ENCODE peak calls at places on chromosomes 5 and 9, in seven cellular contexts. One of them, this sample, is unnamed.

GRCh38 chr9:12859704-12860251 is 85.0 kb downstream of the LURAP1L start:
- DNase-seq in AG09319: peak
- DNase-seq in kidney tubule cell: peak
- DNase-seq in mesenchymal stem cell: no peak
- DNase-seq in choroid plexus epithelial cell: peak
- DNase-seq in putamen: no peak
- DNase-seq in fibroblast of the conjunctiva: peak
- DNase-seq in this sample: no peak

GRCh38 chr5:101362067-101362466 is 459.0 kb upstream of the ST8SIA4 start:
- DNase-seq in kidney tubule cell: no peak
- DNase-seq in choroid plexus epithelial cell: no peak
- DNase-seq in putamen: no peak
- DNase-seq in fibroblast of the conjunctiva: no peak
- DNase-seq in AG09319: no peak
- DNase-seq in mesenchymal stem cell: no peak
- DNase-seq in this sample: no peak

GRCh38 chr5:88251048-88251711 is 17.5 kb downstream of the TMEM161B start:
- DNase-seq in choroid plexus epithelial cell: peak
- DNase-seq in kidney tubule cell: no peak
- DNase-seq in fibroblast of the conjunctiva: no peak
- DNase-seq in mesenchymal stem cell: peak
- DNase-seq in AG09319: no peak
- DNase-seq in putamen: no peak
- DNase-seq in this sample: no peak

GRCh38 chr5:147519380-147519779 is 9.5 kb upstream of the DPYSL3 start:
- DNase-seq in choroid plexus epithelial cell: no peak
- DNase-seq in mesenchymal stem cell: no peak
- DNase-seq in putamen: no peak
- DNase-seq in fibroblast of the conjunctiva: no peak
- DNase-seq in kidney tubule cell: no peak
- DNase-seq in AG09319: no peak
- DNase-seq in this sample: no peak

GRCh38 chr9:98593354-98594253 is 115.1 kb downstream of the GABBR2 start:
- DNase-seq in AG09319: no peak
- DNase-seq in choroid plexus epithelial cell: no peak
- DNase-seq in kidney tubule cell: no peak
- DNase-seq in fibroblast of the conjunctiva: no peak
- DNase-seq in putamen: no peak
- DNase-seq in mesenchymal stem cell: no peak
- DNase-seq in this sample: no peak

GRCh38 chr5:152505442-152506042 is 100.5 kb upstream of the NMUR2 start:
- DNase-seq in kidney tubule cell: peak
- DNase-seq in AG09319: no peak
- DNase-seq in fibroblast of the conjunctiva: peak
- DNase-seq in putamen: peak
- DNase-seq in choroid plexus epithelial cell: peak
- DNase-seq in mesenchymal stem cell: peak
- DNase-seq in this sample: peak

GRCh38 chr5:132298305-132298704 is 4.1 kb downstream of the SLC22A4 start:
- DNase-seq in kidney tubule cell: no peak
- DNase-seq in fibroblast of the conjunctiva: peak
- DNase-seq in mesenchymal stem cell: peak
- DNase-seq in choroid plexus epithelial cell: peak
- DNase-seq in putamen: no peak
- DNase-seq in AG09319: peak
- DNase-seq in this sample: no peak

GRCh38 chr5:137361275-137361674 is 137.9 kb downstream of the SPOCK1 start:
- DNase-seq in fibroblast of the conjunctiva: no peak
- DNase-seq in putamen: no peak
- DNase-seq in kidney tubule cell: no peak
- DNase-seq in AG09319: no peak
- DNase-seq in choroid plexus epithelial cell: no peak
- DNase-seq in mesenchymal stem cell: no peak
- DNase-seq in this sample: no peak

GRCh38 chr5:63401434-63402046 is 560.7 kb downstream of the HTR1A start:
- DNase-seq in AG09319: no peak
- DNase-seq in fibroblast of the conjunctiva: peak
- DNase-seq in putamen: peak
- DNase-seq in choroid plexus epithelial cell: peak
- DNase-seq in kidney tubule cell: peak
- DNase-seq in mesenchymal stem cell: peak
- DNase-seq in this sample: peak

GRCh38 chr9:108363321-108363720 is 492.5 kb downstream of the ACTL7B start:
- DNase-seq in putamen: no peak
- DNase-seq in fibroblast of the conjunctiva: no peak
- DNase-seq in mesenchymal stem cell: no peak
- DNase-seq in AG09319: no peak
- DNase-seq in choroid plexus epithelial cell: no peak
- DNase-seq in kidney tubule cell: no peak
- DNase-seq in this sample: no peak

GRCh38 chr9:72294952-72295351 is 70.1 kb downstream of the ZFAND5 start:
- DNase-seq in choroid plexus epithelial cell: no peak
- DNase-seq in AG09319: no peak
- DNase-seq in kidney tubule cell: peak
- DNase-seq in mesenchymal stem cell: no peak
- DNase-seq in putamen: no peak
- DNase-seq in fibroblast of the conjunctiva: no peak
- DNase-seq in this sample: no peak

GRCh38 chr5:131381792-131382191 is 117.9 kb downstream of the CDC42SE2 start:
- DNase-seq in choroid plexus epithelial cell: no peak
- DNase-seq in putamen: no peak
- DNase-seq in mesenchymal stem cell: no peak
- DNase-seq in AG09319: no peak
- DNase-seq in kidney tubule cell: no peak
- DNase-seq in fibroblast of the conjunctiva: no peak
- DNase-seq in this sample: no peak

GRCh38 chr5:113692466-113693204 is 179.1 kb downstream of the YTHDC2 start:
- DNase-seq in AG09319: no peak
- DNase-seq in fibroblast of the conjunctiva: no peak
- DNase-seq in kidney tubule cell: no peak
- DNase-seq in mesenchymal stem cell: no peak
- DNase-seq in putamen: no peak
- DNase-seq in choroid plexus epithelial cell: no peak
- DNase-seq in this sample: no peak

GRCh38 chr5:72231989-72232703 is 87.9 kb downstream of the MRPS27 start:
- DNase-seq in putamen: no peak
- DNase-seq in fibroblast of the conjunctiva: no peak
- DNase-seq in choroid plexus epithelial cell: peak
- DNase-seq in AG09319: no peak
- DNase-seq in kidney tubule cell: no peak
- DNase-seq in mesenchymal stem cell: peak
- DNase-seq in this sample: no peak

GRCh38 chr5:96297290-96297689 is 135.8 kb downstream of the PCSK1 start:
- DNase-seq in mesenchymal stem cell: peak
- DNase-seq in kidney tubule cell: peak
- DNase-seq in putamen: peak
- DNase-seq in AG09319: peak
- DNase-seq in choroid plexus epithelial cell: peak
- DNase-seq in fibroblast of the conjunctiva: peak
- DNase-seq in this sample: no peak

GRCh38 chr9:129270903-129271431 is 92.9 kb upstream of the IER5L start:
- DNase-seq in choroid plexus epithelial cell: peak
- DNase-seq in kidney tubule cell: no peak
- DNase-seq in putamen: no peak
- DNase-seq in fibroblast of the conjunctiva: no peak
- DNase-seq in mesenchymal stem cell: peak
- DNase-seq in AG09319: peak
- DNase-seq in this sample: no peak

GRCh38 chr5:57627661-57628060 is 145.1 kb upstream of the ACTBL2 start:
- DNase-seq in AG09319: no peak
- DNase-seq in fibroblast of the conjunctiva: no peak
- DNase-seq in kidney tubule cell: no peak
- DNase-seq in putamen: no peak
- DNase-seq in choroid plexus epithelial cell: no peak
- DNase-seq in mesenchymal stem cell: no peak
- DNase-seq in this sample: no peak

GRCh38 chr5:83470920-83471404 is 582 bp upstream of the VCAN start:
- DNase-seq in kidney tubule cell: no peak
- DNase-seq in AG09319: no peak
- DNase-seq in putamen: no peak
- DNase-seq in mesenchymal stem cell: peak
- DNase-seq in choroid plexus epithelial cell: no peak
- DNase-seq in fibroblast of the conjunctiva: no peak
- DNase-seq in this sample: no peak

GRCh38 chr5:39716532-39716971 is 291.8 kb upstream of the DAB2 start:
- DNase-seq in mesenchymal stem cell: peak
- DNase-seq in kidney tubule cell: peak
- DNase-seq in choroid plexus epithelial cell: peak
- DNase-seq in fibroblast of the conjunctiva: peak
- DNase-seq in putamen: no peak
- DNase-seq in AG09319: peak
- DNase-seq in this sample: peak

GRCh38 chr5:130116972-130117371 is 212.7 kb downstream of the CHSY3 start:
- DNase-seq in putamen: no peak
- DNase-seq in mesenchymal stem cell: no peak
- DNase-seq in fibroblast of the conjunctiva: no peak
- DNase-seq in kidney tubule cell: no peak
- DNase-seq in choroid plexus epithelial cell: no peak
- DNase-seq in AG09319: no peak
- DNase-seq in this sample: no peak

GRCh38 chr9:24245988-24246387 is 299.7 kb downstream of the IZUMO3 start:
- DNase-seq in kidney tubule cell: peak
- DNase-seq in AG09319: no peak
- DNase-seq in choroid plexus epithelial cell: peak
- DNase-seq in fibroblast of the conjunctiva: no peak
- DNase-seq in putamen: no peak
- DNase-seq in mesenchymal stem cell: peak
- DNase-seq in this sample: peak

GRCh38 chr5:135140805-135141204 is 106.8 kb upstream of the PITX1 start:
- DNase-seq in choroid plexus epithelial cell: no peak
- DNase-seq in putamen: no peak
- DNase-seq in mesenchymal stem cell: peak
- DNase-seq in AG09319: peak
- DNase-seq in kidney tubule cell: peak
- DNase-seq in fibroblast of the conjunctiva: no peak
- DNase-seq in this sample: no peak

GRCh38 chr5:74865799-74866652 is at the start of gene FAM169A:
- DNase-seq in kidney tubule cell: peak
- DNase-seq in AG09319: no peak
- DNase-seq in fibroblast of the conjunctiva: no peak
- DNase-seq in putamen: peak
- DNase-seq in choroid plexus epithelial cell: peak
- DNase-seq in mesenchymal stem cell: peak
- DNase-seq in this sample: no peak

GRCh38 chr5:58851571-58851970 is 268.7 kb downstream of the RAB3C start:
- DNase-seq in kidney tubule cell: no peak
- DNase-seq in choroid plexus epithelial cell: no peak
- DNase-seq in putamen: no peak
- DNase-seq in AG09319: no peak
- DNase-seq in fibroblast of the conjunctiva: no peak
- DNase-seq in mesenchymal stem cell: no peak
- DNase-seq in this sample: no peak

GRCh38 chr9:98255064-98255577 is 328 bp downstream of the TBC1D2 start:
- DNase-seq in AG09319: no peak
- DNase-seq in mesenchymal stem cell: peak
- DNase-seq in kidney tubule cell: no peak
- DNase-seq in choroid plexus epithelial cell: peak
- DNase-seq in fibroblast of the conjunctiva: no peak
- DNase-seq in putamen: no peak
- DNase-seq in this sample: no peak

GRCh38 chr9:72193478-72193881 is 44.2 kb downstream of the GDA start:
- DNase-seq in mesenchymal stem cell: no peak
- DNase-seq in fibroblast of the conjunctiva: no peak
- DNase-seq in putamen: no peak
- DNase-seq in choroid plexus epithelial cell: no peak
- DNase-seq in AG09319: no peak
- DNase-seq in kidney tubule cell: no peak
- DNase-seq in this sample: no peak

GRCh38 chr5:93512799-93513198 is 68.2 kb downstream of the NR2F1-AS1 start:
- DNase-seq in fibroblast of the conjunctiva: no peak
- DNase-seq in choroid plexus epithelial cell: peak
- DNase-seq in kidney tubule cell: peak
- DNase-seq in mesenchymal stem cell: peak
- DNase-seq in AG09319: no peak
- DNase-seq in putamen: no peak
- DNase-seq in this sample: no peak

GRCh38 chr9:78207319-78207718 is 28.6 kb upstream of the CEP78 start:
- DNase-seq in choroid plexus epithelial cell: no peak
- DNase-seq in fibroblast of the conjunctiva: no peak
- DNase-seq in kidney tubule cell: no peak
- DNase-seq in AG09319: no peak
- DNase-seq in mesenchymal stem cell: no peak
- DNase-seq in putamen: no peak
- DNase-seq in this sample: no peak